ENCODE peak calls at places on chromosome 21, in seven cellular contexts. One of them, this sample, is unnamed.

GRCh38 chr21:25752389-25752788 is 17.6 kb downstream of the GABPA start:
- DNase-seq in IMR-90: no peak
- DNase-seq in neuronal stem cell: no peak
- DNase-seq in H1: no peak
- DNase-seq in H9: no peak
- DNase-seq in mesendoderm: no peak
- DNase-seq in trophoblast cell: no peak
- DNase-seq in this sample: no peak

GRCh38 chr21:26105819-26106218 is 64.8 kb downstream of the APP start:
- DNase-seq in IMR-90: no peak
- DNase-seq in neuronal stem cell: no peak
- DNase-seq in H1: no peak
- DNase-seq in H9: no peak
- DNase-seq in mesendoderm: no peak
- DNase-seq in trophoblast cell: no peak
- DNase-seq in this sample: no peak

GRCh38 chr21:31420354-31420753 is 76.3 kb upstream of the TIAM1 start:
- DNase-seq in IMR-90: no peak
- DNase-seq in neuronal stem cell: no peak
- DNase-seq in H1: no peak
- DNase-seq in H9: no peak
- DNase-seq in mesendoderm: no peak
- DNase-seq in trophoblast cell: no peak
- DNase-seq in this sample: no peak

GRCh38 chr21:40151611-40152010 is 284.4 kb downstream of the PCP4 start:
- DNase-seq in IMR-90: no peak
- DNase-seq in neuronal stem cell: no peak
- DNase-seq in H1: no peak
- DNase-seq in H9: no peak
- DNase-seq in mesendoderm: peak
- DNase-seq in trophoblast cell: no peak
- DNase-seq in this sample: no peak

GRCh38 chr21:31732891-31733520 is 1.1 kb upstream of the SCAF4 start:
- DNase-seq in IMR-90: peak
- DNase-seq in neuronal stem cell: no peak
- DNase-seq in H1: no peak
- DNase-seq in H9: peak
- DNase-seq in mesendoderm: peak
- DNase-seq in trophoblast cell: no peak
- DNase-seq in this sample: no peak

GRCh38 chr21:31710586-31710985 is 21.3 kb downstream of the SCAF4 start:
- DNase-seq in IMR-90: peak
- DNase-seq in neuronal stem cell: no peak
- DNase-seq in H1: no peak
- DNase-seq in H9: no peak
- DNase-seq in mesendoderm: no peak
- DNase-seq in trophoblast cell: peak
- DNase-seq in this sample: no peak

GRCh38 chr21:36135391-36136094 is 664 bp downstream of the CBR3 start:
- DNase-seq in IMR-90: peak
- DNase-seq in neuronal stem cell: no peak
- DNase-seq in H1: no peak
- DNase-seq in H9: peak
- DNase-seq in mesendoderm: peak
- DNase-seq in trophoblast cell: peak
- DNase-seq in this sample: peak

GRCh38 chr21:36175771-36176565 is 19.3 kb downstream of the DOP1B start:
- DNase-seq in IMR-90: no peak
- DNase-seq in neuronal stem cell: no peak
- DNase-seq in H1: no peak
- DNase-seq in H9: peak
- DNase-seq in mesendoderm: no peak
- DNase-seq in trophoblast cell: no peak
- DNase-seq in this sample: no peak

GRCh38 chr21:32096411-32096810 is 182.4 kb downstream of the MIS18A start:
- DNase-seq in IMR-90: no peak
- DNase-seq in neuronal stem cell: peak
- DNase-seq in H1: peak
- DNase-seq in H9: peak
- DNase-seq in mesendoderm: peak
- DNase-seq in trophoblast cell: no peak
- DNase-seq in this sample: no peak

GRCh38 chr21:35077975-35078374 is 28.9 kb upstream of the RUNX1 start:
- DNase-seq in IMR-90: no peak
- DNase-seq in neuronal stem cell: no peak
- DNase-seq in H1: no peak
- DNase-seq in H9: no peak
- DNase-seq in mesendoderm: peak
- DNase-seq in trophoblast cell: no peak
- DNase-seq in this sample: no peak

GRCh38 chr21:45430521-45431501 is 25.8 kb downstream of the COL18A1 start:
- DNase-seq in IMR-90: peak
- DNase-seq in neuronal stem cell: peak
- DNase-seq in H1: peak
- DNase-seq in H9: peak
- DNase-seq in mesendoderm: peak
- DNase-seq in trophoblast cell: no peak
- DNase-seq in this sample: peak

GRCh38 chr21:38664315-38664714 is 141.4 kb upstream of the ETS2 start:
- DNase-seq in IMR-90: no peak
- DNase-seq in neuronal stem cell: no peak
- DNase-seq in H1: no peak
- DNase-seq in H9: peak
- DNase-seq in mesendoderm: peak
- DNase-seq in trophoblast cell: no peak
- DNase-seq in this sample: no peak

GRCh38 chr21:38859852-38860251 is 54.1 kb downstream of the ETS2 start:
- DNase-seq in IMR-90: peak
- DNase-seq in neuronal stem cell: no peak
- DNase-seq in H1: no peak
- DNase-seq in H9: no peak
- DNase-seq in mesendoderm: no peak
- DNase-seq in trophoblast cell: no peak
- DNase-seq in this sample: no peak

GRCh38 chr21:45142469-45142868 is 68.1 kb downstream of the ADARB1 start:
- DNase-seq in IMR-90: peak
- DNase-seq in neuronal stem cell: no peak
- DNase-seq in H1: no peak
- DNase-seq in H9: no peak
- DNase-seq in mesendoderm: no peak
- DNase-seq in trophoblast cell: no peak
- DNase-seq in this sample: peak

GRCh38 chr21:25005388-25005787 is 601.9 kb downstream of the MRPL39 start:
- DNase-seq in IMR-90: peak
- DNase-seq in neuronal stem cell: no peak
- DNase-seq in H1: no peak
- DNase-seq in H9: no peak
- DNase-seq in mesendoderm: no peak
- DNase-seq in trophoblast cell: no peak
- DNase-seq in this sample: no peak

GRCh38 chr21:34280389-34280795 is 83.4 kb upstream of the KCNE2 start:
- DNase-seq in IMR-90: no peak
- DNase-seq in neuronal stem cell: no peak
- DNase-seq in H1: no peak
- DNase-seq in H9: no peak
- DNase-seq in mesendoderm: no peak
- DNase-seq in trophoblast cell: no peak
- DNase-seq in this sample: no peak

GRCh38 chr21:34595457-34595856 is 19.5 kb downstream of the RCAN1 start:
- DNase-seq in IMR-90: no peak
- DNase-seq in neuronal stem cell: no peak
- DNase-seq in H1: no peak
- DNase-seq in H9: no peak
- DNase-seq in mesendoderm: no peak
- DNase-seq in trophoblast cell: peak
- DNase-seq in this sample: peak

GRCh38 chr21:45826733-45827692 is 154.6 kb upstream of the COL6A1 start:
- DNase-seq in IMR-90: no peak
- DNase-seq in neuronal stem cell: no peak
- DNase-seq in H1: no peak
- DNase-seq in H9: no peak
- DNase-seq in mesendoderm: no peak
- DNase-seq in trophoblast cell: no peak
- DNase-seq in this sample: no peak

GRCh38 chr21:39518055-39518844 is 66.5 kb downstream of the SH3BGR start:
- DNase-seq in IMR-90: peak
- DNase-seq in neuronal stem cell: peak
- DNase-seq in H1: peak
- DNase-seq in H9: peak
- DNase-seq in mesendoderm: peak
- DNase-seq in trophoblast cell: peak
- DNase-seq in this sample: peak

GRCh38 chr21:39818557-39818956 is 48.7 kb upstream of the PCP4 start:
- DNase-seq in IMR-90: no peak
- DNase-seq in neuronal stem cell: no peak
- DNase-seq in H1: no peak
- DNase-seq in H9: no peak
- DNase-seq in mesendoderm: no peak
- DNase-seq in trophoblast cell: no peak
- DNase-seq in this sample: no peak

GRCh38 chr21:23543334-23543733 is 2063.9 kb downstream of the MRPL39 start:
- DNase-seq in IMR-90: no peak
- DNase-seq in neuronal stem cell: no peak
- DNase-seq in H1: no peak
- DNase-seq in H9: no peak
- DNase-seq in mesendoderm: no peak
- DNase-seq in trophoblast cell: no peak
- DNase-seq in this sample: no peak

GRCh38 chr21:45612096-45613019 is 31.2 kb upstream of the PCBP3 start:
- DNase-seq in IMR-90: peak
- DNase-seq in neuronal stem cell: no peak
- DNase-seq in H1: no peak
- DNase-seq in H9: peak
- DNase-seq in mesendoderm: no peak
- DNase-seq in trophoblast cell: no peak
- DNase-seq in this sample: peak

GRCh38 chr21:42412636-42412933 is 8.9 kb downstream of the UBASH3A start:
- DNase-seq in IMR-90: no peak
- DNase-seq in neuronal stem cell: no peak
- DNase-seq in H1: no peak
- DNase-seq in H9: no peak
- DNase-seq in mesendoderm: no peak
- DNase-seq in trophoblast cell: no peak
- DNase-seq in this sample: no peak
- H3K4ac ChIP-seq in IMR-90: no peak
- H3K4ac ChIP-seq in neuronal stem cell: no peak
- H3K4ac ChIP-seq in H1: no peak
- H3K4ac ChIP-seq in H9: no peak
- H3K4ac ChIP-seq in mesendoderm: no peak
- H3K4ac ChIP-seq in trophoblast cell: no peak
- H3K4ac ChIP-seq in this sample: no peak

GRCh38 chr21:27448960-27449359 is 482.1 kb upstream of the ADAMTS5 start:
- DNase-seq in IMR-90: no peak
- DNase-seq in neuronal stem cell: peak
- DNase-seq in H1: no peak
- DNase-seq in H9: no peak
- DNase-seq in mesendoderm: no peak
- DNase-seq in trophoblast cell: no peak
- DNase-seq in this sample: no peak

GRCh38 chr21:27451116-27451515 is 484.2 kb upstream of the ADAMTS5 start:
- DNase-seq in IMR-90: no peak
- DNase-seq in neuronal stem cell: no peak
- DNase-seq in H1: no peak
- DNase-seq in H9: no peak
- DNase-seq in mesendoderm: no peak
- DNase-seq in trophoblast cell: no peak
- DNase-seq in this sample: no peak

GRCh38 chr21:27454234-27454633 is 487.3 kb upstream of the ADAMTS5 start:
- DNase-seq in IMR-90: no peak
- DNase-seq in neuronal stem cell: no peak
- DNase-seq in H1: no peak
- DNase-seq in H9: no peak
- DNase-seq in mesendoderm: no peak
- DNase-seq in trophoblast cell: no peak
- DNase-seq in this sample: no peak

DNA sequence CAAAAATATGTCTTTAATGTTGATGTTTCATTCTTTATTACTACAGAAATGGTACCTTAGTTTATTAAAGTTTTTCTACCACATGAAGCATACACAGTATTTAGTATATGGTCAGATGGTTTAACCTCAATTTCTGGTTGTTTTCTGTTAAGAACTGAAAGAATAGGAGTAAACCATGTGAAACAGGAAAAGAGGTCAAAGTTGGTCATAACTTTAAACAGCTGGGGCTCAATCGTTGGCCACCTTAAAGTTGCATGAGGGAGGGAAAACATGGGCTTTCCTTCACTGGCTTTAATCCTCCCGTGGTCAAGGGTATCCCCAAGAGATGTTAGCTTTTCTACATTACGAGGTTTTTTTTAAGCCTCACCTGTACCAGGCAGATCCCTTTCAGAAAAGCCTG is 483.3 kb upstream of the ADAMTS5 start:
- DNase-seq in IMR-90: no peak
- DNase-seq in neuronal stem cell: no peak
- DNase-seq in H1: no peak
- DNase-seq in H9: no peak
- DNase-seq in mesendoderm: no peak
- DNase-seq in trophoblast cell: no peak
- DNase-seq in this sample: no peak
- H3K4ac ChIP-seq in IMR-90: no peak
- H3K4ac ChIP-seq in neuronal stem cell: no peak
- H3K4ac ChIP-seq in H1: no peak
- H3K4ac ChIP-seq in H9: no peak
- H3K4ac ChIP-seq in mesendoderm: no peak
- H3K4ac ChIP-seq in trophoblast cell: no peak
- H3K4ac ChIP-seq in this sample: no peak

DNA sequence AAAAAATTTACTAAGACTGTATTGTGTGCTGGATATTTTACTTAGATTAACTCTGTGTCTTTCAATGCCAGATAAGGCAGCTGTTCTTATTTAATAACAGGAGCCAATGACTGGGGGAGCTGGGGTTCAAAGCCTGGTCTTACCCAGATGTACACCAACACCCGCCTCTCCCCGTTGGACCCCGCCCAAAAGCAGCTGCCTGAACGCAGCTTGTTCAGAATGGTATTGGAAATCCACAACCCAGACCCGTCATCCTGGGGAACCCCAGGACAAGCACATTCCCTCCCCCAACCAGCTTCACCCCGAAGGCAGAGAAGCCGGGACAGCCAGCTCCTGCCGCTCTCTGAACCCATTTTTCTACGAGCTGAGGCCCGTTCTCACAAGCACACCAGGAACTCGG is 113.6 kb upstream of the TMPRSS2 start:
- DNase-seq in IMR-90: no peak
- DNase-seq in neuronal stem cell: no peak
- DNase-seq in H1: no peak
- DNase-seq in H9: no peak
- DNase-seq in mesendoderm: no peak
- DNase-seq in trophoblast cell: no peak
- DNase-seq in this sample: no peak
- H3K4ac ChIP-seq in IMR-90: no peak
- H3K4ac ChIP-seq in neuronal stem cell: no peak
- H3K4ac ChIP-seq in H1: no peak
- H3K4ac ChIP-seq in H9: no peak
- H3K4ac ChIP-seq in mesendoderm: no peak
- H3K4ac ChIP-seq in trophoblast cell: no peak
- H3K4ac ChIP-seq in this sample: no peak

DNA sequence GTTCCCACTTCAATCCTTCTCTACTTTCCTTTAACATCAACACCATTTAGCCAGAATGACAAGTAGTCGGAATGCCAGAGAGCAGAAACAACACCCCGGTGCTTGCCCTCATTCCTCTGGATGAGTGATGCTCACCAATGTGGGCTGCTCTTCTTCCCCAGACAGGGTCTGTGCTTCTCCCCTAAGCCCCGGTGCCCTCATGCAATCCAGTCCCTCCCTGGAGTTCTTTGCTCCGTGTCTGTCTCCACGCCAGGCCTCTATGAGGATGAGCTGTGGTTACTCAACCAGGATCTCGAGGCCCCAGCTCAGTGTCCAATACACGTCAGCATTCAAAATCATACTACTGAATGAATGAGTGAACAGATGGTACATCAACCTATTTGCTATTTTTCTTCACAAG is 29.7 kb upstream of the PDE9A start:
- DNase-seq in IMR-90: no peak
- DNase-seq in neuronal stem cell: no peak
- DNase-seq in H1: no peak
- DNase-seq in H9: no peak
- DNase-seq in mesendoderm: no peak
- DNase-seq in trophoblast cell: no peak
- DNase-seq in this sample: no peak
- H3K4ac ChIP-seq in IMR-90: no peak
- H3K4ac ChIP-seq in neuronal stem cell: no peak
- H3K4ac ChIP-seq in H1: no peak
- H3K4ac ChIP-seq in H9: no peak
- H3K4ac ChIP-seq in mesendoderm: no peak
- H3K4ac ChIP-seq in trophoblast cell: no peak
- H3K4ac ChIP-seq in this sample: no peak

This sample was measured in mesenchymal stem cell.